ENCODE peak calls at places on chromosomes 2 and 18, in eight cellular contexts. One of them, this sample, is unnamed.

GRCh38 chr2:71943238-71944182 is 204.2 kb downstream of the CYP26B1 start:
- DNase-seq in sigmoid colon: no peak
- DNase-seq in uterus: peak
- DNase-seq in H1: peak
- DNase-seq in IMR-90: no peak
- DNase-seq in right lobe of liver: no peak
- DNase-seq in Peyer's patch: no peak
- DNase-seq in adrenal gland: no peak
- DNase-seq in this sample: peak

GRCh38 chr2:195622966-195623365 is 34.1 kb upstream of the SLC39A10 start:
- DNase-seq in H1: no peak
- DNase-seq in sigmoid colon: no peak
- DNase-seq in adrenal gland: no peak
- DNase-seq in uterus: no peak
- DNase-seq in IMR-90: peak
- DNase-seq in Peyer's patch: no peak
- DNase-seq in right lobe of liver: no peak
- DNase-seq in this sample: no peak

GRCh38 chr2:10863837-10864236 is 47.9 kb upstream of the KCNF1 start:
- DNase-seq in IMR-90: peak
- DNase-seq in sigmoid colon: no peak
- DNase-seq in adrenal gland: peak
- DNase-seq in H1: no peak
- DNase-seq in right lobe of liver: peak
- DNase-seq in uterus: no peak
- DNase-seq in Peyer's patch: peak
- DNase-seq in this sample: no peak

GRCh38 chr18:55334875-55335274 is 253.1 kb downstream of the TCF4 start:
- DNase-seq in sigmoid colon: peak
- DNase-seq in IMR-90: no peak
- DNase-seq in H1: no peak
- DNase-seq in Peyer's patch: peak
- DNase-seq in adrenal gland: peak
- DNase-seq in right lobe of liver: peak
- DNase-seq in uterus: no peak
- DNase-seq in this sample: no peak

GRCh38 chr2:233945146-233945545 is 28.0 kb downstream of the TRPM8 start:
- DNase-seq in uterus: no peak
- DNase-seq in sigmoid colon: no peak
- DNase-seq in right lobe of liver: no peak
- DNase-seq in H1: no peak
- DNase-seq in Peyer's patch: no peak
- DNase-seq in adrenal gland: no peak
- DNase-seq in IMR-90: no peak
- DNase-seq in this sample: no peak

GRCh38 chr2:152189622-152190495 is 14.3 kb upstream of the STAM2 start:
- DNase-seq in H1: no peak
- DNase-seq in adrenal gland: peak
- DNase-seq in IMR-90: peak
- DNase-seq in Peyer's patch: peak
- DNase-seq in right lobe of liver: no peak
- DNase-seq in sigmoid colon: no peak
- DNase-seq in uterus: peak
- DNase-seq in this sample: no peak

GRCh38 chr2:30955516-30956132 is 148.4 kb upstream of the CAPN13 start:
- DNase-seq in uterus: no peak
- DNase-seq in adrenal gland: no peak
- DNase-seq in Peyer's patch: no peak
- DNase-seq in right lobe of liver: no peak
- DNase-seq in H1: no peak
- DNase-seq in IMR-90: no peak
- DNase-seq in sigmoid colon: no peak
- DNase-seq in this sample: peak

GRCh38 chr2:197675711-197676188 is 363 bp upstream of the RFTN2 start:
- DNase-seq in sigmoid colon: no peak
- DNase-seq in uterus: no peak
- DNase-seq in adrenal gland: peak
- DNase-seq in H1: no peak
- DNase-seq in Peyer's patch: no peak
- DNase-seq in IMR-90: peak
- DNase-seq in right lobe of liver: no peak
- DNase-seq in this sample: no peak

GRCh38 chr2:241620419-241620769 is 16.6 kb downstream of the THAP4 start:
- DNase-seq in right lobe of liver: no peak
- DNase-seq in H1: no peak
- DNase-seq in Peyer's patch: no peak
- DNase-seq in IMR-90: peak
- DNase-seq in sigmoid colon: no peak
- DNase-seq in uterus: no peak
- DNase-seq in adrenal gland: no peak
- DNase-seq in this sample: no peak

GRCh38 chr2:155997538-155997937 is 335.0 kb downstream of the NR4A2 start:
- DNase-seq in adrenal gland: no peak
- DNase-seq in uterus: no peak
- DNase-seq in Peyer's patch: no peak
- DNase-seq in right lobe of liver: no peak
- DNase-seq in sigmoid colon: no peak
- DNase-seq in IMR-90: no peak
- DNase-seq in H1: no peak
- DNase-seq in this sample: no peak

GRCh38 chr2:74333896-74334586 is 9.2 kb downstream of the SLC4A5 start:
- DNase-seq in IMR-90: no peak
- DNase-seq in right lobe of liver: no peak
- DNase-seq in H1: peak
- DNase-seq in Peyer's patch: no peak
- DNase-seq in uterus: no peak
- DNase-seq in adrenal gland: no peak
- DNase-seq in sigmoid colon: no peak
- DNase-seq in this sample: no peak

GRCh38 chr2:122481717-122482116 is 726.3 kb downstream of the TSN start:
- DNase-seq in adrenal gland: no peak
- DNase-seq in Peyer's patch: no peak
- DNase-seq in IMR-90: no peak
- DNase-seq in sigmoid colon: no peak
- DNase-seq in H1: no peak
- DNase-seq in uterus: no peak
- DNase-seq in right lobe of liver: no peak
- DNase-seq in this sample: no peak

GRCh38 chr2:84901593-84902120 is 3.8 kb upstream of the TMSB10 start:
- DNase-seq in IMR-90: peak
- DNase-seq in adrenal gland: no peak
- DNase-seq in H1: no peak
- DNase-seq in uterus: no peak
- DNase-seq in right lobe of liver: no peak
- DNase-seq in Peyer's patch: no peak
- DNase-seq in sigmoid colon: no peak
- DNase-seq in this sample: no peak

GRCh38 chr2:138652378-138652777 is 127.8 kb downstream of the NXPH2 start:
- DNase-seq in H1: no peak
- DNase-seq in IMR-90: no peak
- DNase-seq in right lobe of liver: no peak
- DNase-seq in uterus: no peak
- DNase-seq in Peyer's patch: no peak
- DNase-seq in sigmoid colon: no peak
- DNase-seq in adrenal gland: no peak
- DNase-seq in this sample: no peak

GRCh38 chr2:176781570-176782217 is 430.9 kb upstream of the HNRNPA3 start:
- DNase-seq in adrenal gland: no peak
- DNase-seq in IMR-90: no peak
- DNase-seq in right lobe of liver: no peak
- DNase-seq in H1: no peak
- DNase-seq in uterus: no peak
- DNase-seq in sigmoid colon: no peak
- DNase-seq in Peyer's patch: no peak
- DNase-seq in this sample: no peak

GRCh38 chr18:58102020-58102419 is 58.0 kb downstream of the NEDD4L start:
- DNase-seq in Peyer's patch: no peak
- DNase-seq in uterus: no peak
- DNase-seq in sigmoid colon: no peak
- DNase-seq in IMR-90: no peak
- DNase-seq in right lobe of liver: no peak
- DNase-seq in H1: no peak
- DNase-seq in adrenal gland: no peak
- DNase-seq in this sample: no peak

GRCh38 chr2:48072556-48072955 is 166.3 kb upstream of the FBXO11 start:
- DNase-seq in IMR-90: no peak
- DNase-seq in H1: no peak
- DNase-seq in sigmoid colon: no peak
- DNase-seq in right lobe of liver: no peak
- DNase-seq in Peyer's patch: no peak
- DNase-seq in uterus: no peak
- DNase-seq in adrenal gland: no peak
- DNase-seq in this sample: no peak

GRCh38 chr2:147099845-147100244 is 745.0 kb upstream of the ACVR2A start:
- DNase-seq in Peyer's patch: no peak
- DNase-seq in adrenal gland: no peak
- DNase-seq in right lobe of liver: no peak
- DNase-seq in sigmoid colon: no peak
- DNase-seq in H1: no peak
- DNase-seq in IMR-90: no peak
- DNase-seq in uterus: no peak
- DNase-seq in this sample: no peak

DNA sequence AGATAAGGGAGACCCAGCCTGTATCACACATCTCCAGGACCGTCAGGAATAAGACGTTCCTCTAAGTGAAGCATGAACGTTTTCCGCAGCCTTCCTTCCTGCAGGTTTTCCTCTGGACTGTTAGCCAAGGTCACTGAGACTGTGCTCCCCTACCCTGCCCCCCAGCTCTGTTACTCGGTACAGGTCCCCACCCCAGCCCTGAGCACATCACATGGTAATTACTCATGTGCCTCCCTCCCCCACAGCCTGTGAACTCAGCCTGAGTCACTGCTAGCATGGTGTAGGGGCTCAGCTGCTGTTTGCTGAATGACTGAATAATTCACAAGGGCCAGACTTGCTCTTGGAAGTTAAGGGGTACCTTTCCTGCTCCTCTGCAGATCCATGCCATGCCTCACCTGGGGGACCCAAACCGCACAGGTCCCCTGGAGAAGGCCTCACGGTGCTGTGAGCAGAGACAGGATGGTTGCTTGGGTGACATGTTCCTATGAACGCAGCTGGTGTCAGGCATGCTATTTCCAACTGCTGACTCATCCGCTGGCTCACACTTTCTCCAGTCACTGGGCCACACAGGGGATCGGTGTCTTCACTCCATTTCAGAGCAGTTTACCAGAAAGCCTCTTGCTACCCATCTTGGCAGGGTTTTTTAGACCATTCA is 88.2 kb downstream of the PLB1 start:
- DNase-seq in sigmoid colon: peak
- DNase-seq in uterus: peak
- DNase-seq in IMR-90: peak
- DNase-seq in right lobe of liver: peak
- DNase-seq in Peyer's patch: peak
- DNase-seq in H1: no peak
- DNase-seq in adrenal gland: peak
- DNase-seq in this sample: no peak
- TF ChIP-seq POLR2A in sigmoid colon: no peak
- TF ChIP-seq POLR2A in uterus: no peak
- TF ChIP-seq POLR2A in IMR-90: no peak
- TF ChIP-seq POLR2A in right lobe of liver: no peak
- TF ChIP-seq POLR2A in Peyer's patch: no peak
- TF ChIP-seq POLR2A in H1: no peak
- TF ChIP-seq POLR2A in adrenal gland: peak
- TF ChIP-seq POLR2A in this sample: no peak

GRCh38 chr2:1632510-1632909 is 111.8 kb downstream of the PXDN start:
- DNase-seq in IMR-90: no peak
- DNase-seq in Peyer's patch: no peak
- DNase-seq in uterus: no peak
- DNase-seq in H1: no peak
- DNase-seq in right lobe of liver: no peak
- DNase-seq in sigmoid colon: peak
- DNase-seq in adrenal gland: no peak
- DNase-seq in this sample: no peak

GRCh38 chr2:1634681-1635341 is 109.5 kb downstream of the PXDN start:
- DNase-seq in sigmoid colon: peak
- DNase-seq in adrenal gland: no peak
- DNase-seq in H1: no peak
- DNase-seq in IMR-90: no peak
- DNase-seq in uterus: no peak
- DNase-seq in Peyer's patch: no peak
- DNase-seq in right lobe of liver: no peak
- DNase-seq in this sample: no peak

GRCh38 chr2:1632006-1632348 is 112.3 kb downstream of the PXDN start:
- DNase-seq in adrenal gland: no peak
- DNase-seq in IMR-90: peak
- DNase-seq in sigmoid colon: peak
- DNase-seq in Peyer's patch: no peak
- DNase-seq in H1: no peak
- DNase-seq in right lobe of liver: no peak
- DNase-seq in uterus: no peak
- DNase-seq in this sample: no peak

GRCh38 chr2:1633936-1634587 is 110.3 kb downstream of the PXDN start:
- DNase-seq in Peyer's patch: no peak
- DNase-seq in sigmoid colon: peak
- DNase-seq in uterus: no peak
- DNase-seq in H1: no peak
- DNase-seq in adrenal gland: no peak
- DNase-seq in right lobe of liver: no peak
- DNase-seq in IMR-90: no peak
- DNase-seq in this sample: no peak

GRCh38 chr2:1633092-1633721 is 111.1 kb downstream of the PXDN start:
- DNase-seq in H1: no peak
- DNase-seq in Peyer's patch: no peak
- DNase-seq in IMR-90: peak
- DNase-seq in adrenal gland: no peak
- DNase-seq in right lobe of liver: no peak
- DNase-seq in sigmoid colon: peak
- DNase-seq in uterus: no peak
- DNase-seq in this sample: no peak
- H3K27ac ChIP-seq in H1: no peak
- H3K27ac ChIP-seq in Peyer's patch: no peak
- H3K27ac ChIP-seq in IMR-90: no peak
- H3K27ac ChIP-seq in adrenal gland: no peak
- H3K27ac ChIP-seq in right lobe of liver: no peak
- H3K27ac ChIP-seq in sigmoid colon: no peak
- H3K27ac ChIP-seq in uterus: no peak
- H3K27ac ChIP-seq in this sample: no peak

DNA sequence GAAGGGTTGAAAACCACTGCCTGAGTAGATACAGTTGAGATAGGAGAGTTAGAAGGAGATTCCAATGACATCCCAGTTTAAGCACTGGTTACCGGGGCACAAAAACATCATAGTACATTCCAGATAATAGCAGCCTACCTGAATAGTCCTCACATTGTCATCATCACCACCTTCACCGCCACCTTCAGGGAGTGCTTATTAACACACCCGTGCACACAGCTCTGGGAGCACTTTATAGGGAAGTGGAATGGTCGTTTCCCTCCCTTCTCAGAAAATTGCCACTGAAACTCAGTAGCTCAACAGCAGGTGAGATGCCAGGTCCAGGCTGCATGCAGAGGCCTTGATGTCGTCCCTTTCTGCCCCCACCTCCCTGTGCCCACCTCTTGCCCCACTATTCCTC is 8.2 kb downstream of the SERPINB7 start:
- DNase-seq in IMR-90: no peak
- DNase-seq in uterus: no peak
- DNase-seq in sigmoid colon: no peak
- DNase-seq in Peyer's patch: no peak
- DNase-seq in right lobe of liver: no peak
- DNase-seq in adrenal gland: no peak
- DNase-seq in H1: no peak
- DNase-seq in this sample: no peak
- TF ChIP-seq CTCF in IMR-90: no peak
- TF ChIP-seq CTCF in uterus: no peak
- TF ChIP-seq CTCF in sigmoid colon: no peak
- TF ChIP-seq CTCF in Peyer's patch: no peak
- TF ChIP-seq CTCF in right lobe of liver: no peak
- TF ChIP-seq CTCF in adrenal gland: no peak
- TF ChIP-seq CTCF in H1: no peak
- TF ChIP-seq CTCF in this sample: no peak

GRCh38 chr18:63465059-63465458 is 11.7 kb upstream of the SERPINB5 start:
- DNase-seq in right lobe of liver: no peak
- DNase-seq in IMR-90: no peak
- DNase-seq in sigmoid colon: no peak
- DNase-seq in H1: no peak
- DNase-seq in Peyer's patch: no peak
- DNase-seq in uterus: no peak
- DNase-seq in adrenal gland: no peak
- DNase-seq in this sample: no peak
- TF ChIP-seq POLR2A in right lobe of liver: no peak
- TF ChIP-seq POLR2A in IMR-90: no peak
- TF ChIP-seq POLR2A in sigmoid colon: no peak
- TF ChIP-seq POLR2A in H1: no peak
- TF ChIP-seq POLR2A in Peyer's patch: no peak
- TF ChIP-seq POLR2A in uterus: no peak
- TF ChIP-seq POLR2A in adrenal gland: no peak
- TF ChIP-seq POLR2A in this sample: no peak

This sample was measured in spleen.